ENCODE peak calls at places on chromosomes 2 and 18, in five cellular contexts. One of them, this sample, is unnamed.

GRCh38 chr18:7141287-7141686 is 23.7 kb upstream of the LAMA1 start:
- DNase-seq in body of pancreas: no peak
- DNase-seq in esophagus squamous epithelium: no peak
- DNase-seq in Calu3: no peak
- DNase-seq in lower leg skin: no peak
- DNase-seq in this sample: no peak

GRCh38 chr18:54717673-54718435 is 110.4 kb upstream of the RAB27B start:
- DNase-seq in body of pancreas: no peak
- DNase-seq in esophagus squamous epithelium: no peak
- DNase-seq in Calu3: no peak
- DNase-seq in lower leg skin: no peak
- DNase-seq in this sample: no peak

GRCh38 chr2:160206436-160206835 is 6.4 kb upstream of the ITGB6 start:
- DNase-seq in body of pancreas: no peak
- DNase-seq in esophagus squamous epithelium: no peak
- DNase-seq in Calu3: no peak
- DNase-seq in lower leg skin: no peak
- DNase-seq in this sample: no peak

GRCh38 chr2:108449410-108450200 is 599 bp downstream of the GCC2 start:
- DNase-seq in body of pancreas: peak
- DNase-seq in esophagus squamous epithelium: no peak
- DNase-seq in Calu3: peak
- DNase-seq in lower leg skin: no peak
- DNase-seq in this sample: no peak

GRCh38 chr2:10149684-10150083 is 27.1 kb downstream of the RRM2 start:
- DNase-seq in body of pancreas: no peak
- DNase-seq in esophagus squamous epithelium: no peak
- DNase-seq in Calu3: no peak
- DNase-seq in lower leg skin: no peak
- DNase-seq in this sample: no peak

GRCh38 chr2:134435505-134435904 is 181.6 kb downstream of the MGAT5 start:
- DNase-seq in body of pancreas: no peak
- DNase-seq in esophagus squamous epithelium: no peak
- DNase-seq in Calu3: no peak
- DNase-seq in lower leg skin: no peak
- DNase-seq in this sample: no peak

GRCh38 chr2:45607701-45608100 is 3.4 kb downstream of the SRBD1 start:
- DNase-seq in body of pancreas: no peak
- DNase-seq in esophagus squamous epithelium: no peak
- DNase-seq in Calu3: peak
- DNase-seq in lower leg skin: no peak
- DNase-seq in this sample: no peak

GRCh38 chr2:79040967-79041582 is 15.6 kb downstream of the REG3G start:
- DNase-seq in body of pancreas: peak
- DNase-seq in esophagus squamous epithelium: no peak
- DNase-seq in Calu3: no peak
- DNase-seq in lower leg skin: no peak
- DNase-seq in this sample: no peak

DNA sequence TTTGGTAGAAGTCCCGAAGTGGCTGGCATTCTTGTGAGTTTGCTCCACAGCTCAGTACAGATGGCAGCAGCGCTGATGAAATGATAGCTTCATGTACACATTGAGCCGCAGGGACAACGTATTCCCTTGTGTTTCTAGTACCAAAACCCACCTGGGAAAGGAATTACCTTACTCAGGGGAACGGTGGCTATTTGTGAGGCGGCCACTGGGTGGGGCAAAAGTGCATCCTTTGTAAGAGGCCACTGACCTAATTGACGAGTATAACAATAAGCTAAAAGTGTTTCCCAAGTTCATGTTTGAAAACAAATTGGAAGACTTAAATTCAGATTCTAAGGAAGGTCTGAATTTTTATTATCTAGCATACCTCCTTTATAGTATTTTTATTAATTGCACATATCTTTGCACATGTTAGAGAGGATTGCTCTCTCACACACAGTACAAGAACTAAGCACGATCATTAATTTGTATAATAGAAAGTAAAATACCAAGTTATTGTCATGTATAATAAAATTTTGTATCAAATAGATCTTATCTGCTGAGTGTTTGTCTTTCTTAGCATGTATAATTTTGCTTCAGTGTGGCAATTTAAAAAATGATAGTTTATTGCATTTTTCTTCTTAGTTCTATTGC is 25.3 kb upstream of the CDH7 start:
- DNase-seq in body of pancreas: peak
- DNase-seq in esophagus squamous epithelium: no peak
- DNase-seq in Calu3: peak
- DNase-seq in lower leg skin: no peak
- DNase-seq in this sample: no peak
- TF ChIP-seq CTCF in body of pancreas: peak
- TF ChIP-seq CTCF in esophagus squamous epithelium: no peak
- TF ChIP-seq CTCF in Calu3: peak
- TF ChIP-seq CTCF in lower leg skin: no peak
- TF ChIP-seq CTCF in this sample: no peak

DNA sequence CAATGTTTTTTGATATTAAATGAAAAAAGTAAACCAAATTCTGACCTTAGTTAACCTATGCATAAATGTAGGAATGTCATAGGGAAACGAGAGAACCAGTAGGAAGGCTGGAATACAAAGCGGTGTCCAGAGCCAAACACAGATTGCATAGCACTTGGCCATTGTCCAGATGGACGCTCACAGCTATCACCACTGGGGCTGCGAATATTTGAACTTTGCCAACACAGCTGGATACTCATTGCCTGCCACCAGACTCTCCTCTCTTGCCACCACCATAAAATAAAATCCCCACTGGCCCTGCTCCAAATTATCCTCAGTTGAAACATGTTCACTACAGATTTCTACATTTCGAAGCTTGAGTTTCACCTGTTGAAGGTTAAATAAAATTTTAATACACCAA is 159.3 kb upstream of the GULP1 start:
- DNase-seq in body of pancreas: no peak
- DNase-seq in esophagus squamous epithelium: no peak
- DNase-seq in Calu3: no peak
- DNase-seq in lower leg skin: no peak
- DNase-seq in this sample: no peak
- TF ChIP-seq CTCF in body of pancreas: no peak
- TF ChIP-seq CTCF in esophagus squamous epithelium: no peak
- TF ChIP-seq CTCF in Calu3: no peak
- TF ChIP-seq CTCF in lower leg skin: no peak
- TF ChIP-seq CTCF in this sample: no peak

GRCh38 chr2:176093889-176094232 is 1.3 kb downstream of the HOXD13 start:
- DNase-seq in body of pancreas: no peak
- DNase-seq in esophagus squamous epithelium: no peak
- DNase-seq in Calu3: no peak
- DNase-seq in lower leg skin: no peak
- DNase-seq in this sample: no peak

GRCh38 chr2:176091329-176092258 is 927 bp upstream of the HOXD13 start:
- DNase-seq in body of pancreas: no peak
- DNase-seq in esophagus squamous epithelium: no peak
- DNase-seq in Calu3: no peak
- DNase-seq in lower leg skin: peak
- DNase-seq in this sample: no peak

GRCh38 chr2:176094307-176094706 is 1.8 kb downstream of the HOXD13 start:
- DNase-seq in body of pancreas: no peak
- DNase-seq in esophagus squamous epithelium: no peak
- DNase-seq in Calu3: no peak
- DNase-seq in lower leg skin: no peak
- DNase-seq in this sample: no peak

GRCh38 chr2:176092270-176093144 is at the start of gene HOXD13:
- DNase-seq in body of pancreas: no peak
- DNase-seq in esophagus squamous epithelium: no peak
- DNase-seq in Calu3: no peak
- DNase-seq in lower leg skin: peak
- DNase-seq in this sample: no peak

GRCh38 chr2:176093145-176093888 is 796 bp downstream of the HOXD13 start:
- DNase-seq in body of pancreas: no peak
- DNase-seq in esophagus squamous epithelium: no peak
- DNase-seq in Calu3: no peak
- DNase-seq in lower leg skin: peak
- DNase-seq in this sample: no peak
- TF ChIP-seq CTCF in body of pancreas: no peak
- TF ChIP-seq CTCF in esophagus squamous epithelium: no peak
- TF ChIP-seq CTCF in Calu3: no peak
- TF ChIP-seq CTCF in lower leg skin: no peak
- TF ChIP-seq CTCF in this sample: no peak

DNA sequence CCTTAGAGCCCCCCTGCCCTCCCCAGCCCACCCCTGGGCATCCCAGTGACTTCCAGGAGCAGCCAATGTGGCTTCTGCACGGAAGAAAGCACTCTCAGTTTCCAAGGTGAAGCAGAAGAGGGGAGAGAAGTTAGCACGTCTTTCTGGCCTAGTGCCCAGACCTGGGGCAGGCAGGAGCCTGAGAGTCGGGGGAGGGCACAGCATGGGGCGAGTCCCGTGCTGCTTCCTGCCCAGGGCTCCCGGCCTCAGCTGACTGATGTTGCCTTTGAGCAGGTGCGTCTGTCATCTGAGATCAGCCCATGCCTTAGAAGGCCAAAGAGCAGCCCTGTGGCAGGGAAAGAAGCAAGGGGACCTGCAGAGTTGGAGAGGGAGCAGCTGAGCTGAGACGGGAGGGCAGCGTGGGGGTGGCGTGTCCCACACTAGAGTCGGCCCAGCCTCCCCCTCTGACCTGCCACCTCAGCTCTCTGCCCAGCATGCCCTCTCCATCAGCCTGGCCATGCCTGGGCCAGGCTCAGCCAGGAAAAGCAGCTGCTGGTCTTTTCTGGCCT is 3.3 kb downstream of the KCNIP3 start:
- DNase-seq in body of pancreas: peak
- DNase-seq in esophagus squamous epithelium: no peak
- DNase-seq in Calu3: no peak
- DNase-seq in lower leg skin: no peak
- DNase-seq in this sample: no peak
- TF ChIP-seq CTCF in body of pancreas: no peak
- TF ChIP-seq CTCF in esophagus squamous epithelium: no peak
- TF ChIP-seq CTCF in Calu3: no peak
- TF ChIP-seq CTCF in lower leg skin: no peak
- TF ChIP-seq CTCF in this sample: no peak

GRCh38 chr2:30456578-30456977 is 9.5 kb downstream of the LCLAT1 start:
- DNase-seq in body of pancreas: no peak
- DNase-seq in esophagus squamous epithelium: no peak
- DNase-seq in Calu3: no peak
- DNase-seq in lower leg skin: no peak
- DNase-seq in this sample: no peak
- TF ChIP-seq CTCF in body of pancreas: no peak
- TF ChIP-seq CTCF in esophagus squamous epithelium: no peak
- TF ChIP-seq CTCF in Calu3: no peak
- TF ChIP-seq CTCF in lower leg skin: no peak
- TF ChIP-seq CTCF in this sample: no peak